ENCODE peak calls at places on chromosomes 4 and X, in nine cellular contexts. X is A549, T is H54, M is upper lobe of left lung, R is NB4, G is sigmoid colon, A is ovary, J is uterus, P is transverse colon. B is an unnamed sample.

GRCh38 chrX:1427756-1428155 is 25.0 kb downstream of the ASMTL start:
- DNase-seq in X (no peak), M (no peak), T (no peak), G (peak), P (no peak), R (no peak), J (no peak), A (no peak), B (no peak)

GRCh38 chr4:139532951-139533350 is 23.1 kb downstream of the SETD7 start:
- DNase-seq in P (no peak), R (no peak), A (no peak), X (no peak), J (no peak), G (no peak), M (no peak), T (no peak), B (peak)

GRCh38 chr4:69713593-69713992 is 46.8 kb downstream of the SULT1B1 start:
- DNase-seq in X (peak), T (no peak), G (no peak), P (no peak), J (no peak), A (no peak), M (peak), R (peak), B (no peak)

GRCh38 chr4:139050436-139050835 is 34.9 kb downstream of the NOCT start:
- DNase-seq in J (no peak), P (no peak), A (no peak), R (no peak), G (no peak), X (no peak), T (no peak), M (no peak), B (no peak)

GRCh38 chr4:153467897-153468262 is 1.7 kb downstream of the TMEM131L start:
- DNase-seq in X (no peak), T (no peak), P (no peak), J (no peak), G (no peak), A (no peak), R (peak), M (no peak), B (no peak)

GRCh38 chr4:121243476-121243875 is 79.4 kb upstream of the TNIP3 start:
- DNase-seq in T (no peak), R (no peak), G (no peak), A (no peak), J (no peak), M (no peak), P (no peak), X (no peak), B (no peak)

GRCh38 chrX:13194291-13195103 is 125.4 kb downstream of the ATXN3L start:
- DNase-seq in J (no peak), X (peak), R (no peak), A (no peak), T (no peak), P (no peak), M (no peak), G (no peak), B (peak)

GRCh38 chr4:7355795-7356194 is 78.9 kb downstream of the PSAPL1 start:
- DNase-seq in A (no peak), X (no peak), G (no peak), J (no peak), R (no peak), P (no peak), T (no peak), M (no peak), B (no peak)

GRCh38 chrX:155231163-155231562 is 14.9 kb downstream of the VBP1 start:
- DNase-seq in M (no peak), G (no peak), J (no peak), X (no peak), T (no peak), P (no peak), R (no peak), A (no peak), B (no peak)

GRCh38 chr4:115851918-115852766 is 738.7 kb upstream of the NDST4 start:
- DNase-seq in G (no peak), X (peak), A (no peak), M (peak), R (peak), J (no peak), P (peak), T (peak), B (no peak)

GRCh38 chr4:48594185-48594584 is 104.1 kb downstream of the ZAR1 start:
- DNase-seq in X (no peak), G (no peak), P (no peak), A (no peak), J (peak), T (no peak), M (no peak), R (no peak), B (no peak)

GRCh38 chr4:147362868-147363440 is 117.9 kb upstream of the EDNRA start:
- DNase-seq in T (no peak), M (peak), R (no peak), G (peak), J (peak), X (no peak), P (peak), A (peak), B (peak)

GRCh38 chr4:47705326-47705981 is 132.4 kb downstream of the CORIN start:
- DNase-seq in A (no peak), M (no peak), T (no peak), P (no peak), J (no peak), X (peak), R (peak), G (no peak), B (no peak)

GRCh38 chr4:16818005-16818404 is 80.4 kb downstream of the LDB2 start:
- DNase-seq in X (no peak), G (no peak), M (no peak), P (no peak), J (no peak), A (no peak), R (no peak), T (no peak), B (no peak)

GRCh38 chr4:89482248-89482647 is 174.6 kb upstream of the GPRIN3 start:
- DNase-seq in T (no peak), A (no peak), X (peak), J (no peak), P (no peak), M (no peak), R (peak), G (no peak), B (no peak)

GRCh38 chr4:78661923-78662521 is 110.5 kb downstream of the ANXA3 start:
- DNase-seq in R (peak), A (no peak), J (no peak), M (no peak), X (peak), G (no peak), T (no peak), P (no peak), B (no peak)

GRCh38 chr4:150021483-150021882 is 56.8 kb upstream of the DCLK2 start:
- DNase-seq in G (no peak), A (no peak), J (no peak), X (no peak), R (no peak), T (no peak), M (no peak), P (no peak), B (no peak)

GRCh38 chr4:183130328-183131155 is 31.5 kb downstream of the WWC2 start:
- DNase-seq in A (no peak), T (no peak), X (peak), P (no peak), M (peak), J (no peak), R (no peak), G (peak), B (no peak)

GRCh38 chr4:26320159-26320452 is 708 bp upstream of the RBPJ start:
- DNase-seq in M (no peak), X (no peak), A (peak), G (no peak), T (no peak), J (no peak), P (no peak), R (no peak), B (peak)

GRCh38 chr4:26320453-26321325 is at the start of gene RBPJ:
- DNase-seq in P (peak), T (peak), G (peak), M (peak), R (peak), A (peak), J (peak), X (peak), B (peak)

GRCh38 chr4:26321326-26322276 is 787 bp downstream of the RBPJ start:
- DNase-seq in G (peak), X (peak), J (peak), R (peak), M (peak), P (peak), T (no peak), A (peak), B (no peak)

GRCh38 chr4:26317766-26318165 is 3.0 kb upstream of the RBPJ start:
- DNase-seq in T (no peak), M (no peak), R (no peak), P (no peak), J (no peak), A (no peak), X (no peak), G (no peak), B (no peak)

GRCh38 chr4:26319467-26320158 is 1.2 kb upstream of the RBPJ start:
- DNase-seq in X (peak), T (peak), J (peak), M (peak), P (peak), R (peak), A (peak), G (peak), B (peak)
- TF ChIP-seq POLR2A in X (no peak), T (no peak), J (peak), M (no peak), P (no peak), R (peak), A (peak), G (no peak), B (no peak)

DNA sequence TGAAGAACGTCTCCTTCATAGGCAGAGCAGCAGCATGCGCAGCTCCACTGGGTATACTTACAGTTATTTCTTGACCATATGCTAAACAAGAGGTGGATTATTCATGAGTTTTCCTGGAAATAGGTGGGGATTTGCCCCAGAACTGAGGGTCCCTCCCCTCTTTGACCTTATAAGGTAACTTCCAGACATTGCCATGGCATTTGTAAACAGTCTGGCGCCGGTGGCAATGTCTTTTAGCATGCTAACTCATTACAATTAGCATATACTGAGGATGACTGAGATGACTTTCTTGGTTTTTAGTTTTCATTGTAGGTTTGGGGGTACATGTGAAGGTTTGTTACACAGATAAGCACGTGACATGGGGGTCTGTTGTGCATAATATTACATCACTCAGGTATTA is 97.3 kb downstream of the MTNR1A start:
- DNase-seq in G (no peak), A (no peak), X (no peak), T (no peak), M (no peak), J (no peak), R (no peak), P (no peak), B (no peak)
- TF ChIP-seq POLR2A in G (no peak), A (no peak), X (no peak), T (no peak), M (no peak), J (no peak), R (no peak), P (no peak), B (no peak)

GRCh38 chr4:184733654-184734524 is at the start of gene CENPU:
- DNase-seq in M (peak), R (peak), J (peak), G (peak), X (peak), A (peak), P (peak), T (peak), B (peak)
- TF ChIP-seq POLR2A in M (peak), R (peak), J (peak), G (no peak), X (peak), A (peak), P (peak), T (peak), B (peak)

GRCh38 chrX:44542567-44543325 is at the start of gene FUNDC1:
- DNase-seq in P (peak), R (peak), G (peak), T (peak), M (peak), X (peak), A (peak), J (peak), B (peak)
- TF ChIP-seq POLR2A in P (peak), R (no peak), G (no peak), T (peak), M (peak), X (peak), A (no peak), J (peak), B (peak)